ENCODE peak calls at places on chromosomes 13 and 19, in seven cellular contexts. One of them, this sample, is unnamed.

GRCh38 chr13:98890186-98890585 is 87.7 kb downstream of the DOCK9 start:
- DNase-seq in left ventricle myocardium inferior: no peak
- DNase-seq in tibial nerve: peak; percentile 22
- DNase-seq in naive thymus-derived CD4-positive, alpha-beta T cell: no peak
- DNase-seq in brain microvascular endothelial cell: peak; percentile 18
- DNase-seq in tibial artery: no peak
- DNase-seq in heart right ventricle: no peak
- DNase-seq in this sample: no peak

GRCh38 chr19:49595819-49596404 is 4.9 kb downstream of the PRR12 start:
- DNase-seq in left ventricle myocardium inferior: no peak
- DNase-seq in naive thymus-derived CD4-positive, alpha-beta T cell: no peak
- DNase-seq in tibial nerve: no peak
- DNase-seq in tibial artery: no peak
- DNase-seq in heart right ventricle: no peak
- DNase-seq in brain microvascular endothelial cell: no peak
- DNase-seq in this sample: no peak

GRCh38 chr19:32676186-32676894 is 692 bp downstream of the RGS9BP start:
- DNase-seq in naive thymus-derived CD4-positive, alpha-beta T cell: peak; percentile 32
- DNase-seq in tibial nerve: no peak
- DNase-seq in tibial artery: no peak
- DNase-seq in brain microvascular endothelial cell: no peak
- DNase-seq in heart right ventricle: peak; percentile 30
- DNase-seq in left ventricle myocardium inferior: no peak
- DNase-seq in this sample: no peak

GRCh38 chr19:47495478-47496372 is 11.7 kb upstream of the KPTN start:
- DNase-seq in tibial artery: no peak
- DNase-seq in naive thymus-derived CD4-positive, alpha-beta T cell: peak; percentile 26
- DNase-seq in left ventricle myocardium inferior: no peak
- DNase-seq in brain microvascular endothelial cell: no peak
- DNase-seq in heart right ventricle: no peak
- DNase-seq in tibial nerve: no peak
- DNase-seq in this sample: no peak

GRCh38 chr13:95002126-95002525 is 289.8 kb upstream of the SOX21 start:
- DNase-seq in naive thymus-derived CD4-positive, alpha-beta T cell: no peak
- DNase-seq in brain microvascular endothelial cell: no peak
- DNase-seq in left ventricle myocardium inferior: no peak
- DNase-seq in tibial artery: no peak
- DNase-seq in tibial nerve: no peak
- DNase-seq in heart right ventricle: no peak
- DNase-seq in this sample: no peak

GRCh38 chr13:20350380-20350763 is 118.3 kb upstream of the GJB6 start:
- DNase-seq in naive thymus-derived CD4-positive, alpha-beta T cell: no peak
- DNase-seq in tibial artery: no peak
- DNase-seq in left ventricle myocardium inferior: no peak
- DNase-seq in heart right ventricle: no peak
- DNase-seq in brain microvascular endothelial cell: no peak
- DNase-seq in tibial nerve: no peak
- DNase-seq in this sample: no peak

GRCh38 chr13:113930711-113931637 is 42.9 kb downstream of the C13orf46 start:
- DNase-seq in left ventricle myocardium inferior: no peak
- DNase-seq in heart right ventricle: no peak
- DNase-seq in tibial artery: peak; percentile 16
- DNase-seq in tibial nerve: peak; percentile 4
- DNase-seq in brain microvascular endothelial cell: no peak
- DNase-seq in naive thymus-derived CD4-positive, alpha-beta T cell: no peak
- DNase-seq in this sample: no peak

GRCh38 chr13:94994506-94994905 is 282.2 kb upstream of the SOX21 start:
- DNase-seq in heart right ventricle: no peak
- DNase-seq in tibial nerve: no peak
- DNase-seq in left ventricle myocardium inferior: no peak
- DNase-seq in naive thymus-derived CD4-positive, alpha-beta T cell: no peak
- DNase-seq in tibial artery: no peak
- DNase-seq in brain microvascular endothelial cell: no peak
- DNase-seq in this sample: no peak

GRCh38 chr13:48317511-48317981 is 14.0 kb downstream of the RB1 start:
- DNase-seq in heart right ventricle: no peak
- DNase-seq in naive thymus-derived CD4-positive, alpha-beta T cell: no peak
- DNase-seq in brain microvascular endothelial cell: no peak
- DNase-seq in tibial nerve: no peak
- DNase-seq in tibial artery: no peak
- DNase-seq in left ventricle myocardium inferior: peak; percentile 15
- DNase-seq in this sample: no peak

GRCh38 chr19:37988758-37989635 is 82.0 kb downstream of the SIPA1L3 start:
- DNase-seq in tibial artery: no peak
- DNase-seq in heart right ventricle: no peak
- DNase-seq in naive thymus-derived CD4-positive, alpha-beta T cell: no peak
- DNase-seq in tibial nerve: no peak
- DNase-seq in left ventricle myocardium inferior: no peak
- DNase-seq in brain microvascular endothelial cell: peak; percentile 35
- DNase-seq in this sample: no peak

GRCh38 chr13:52738719-52739467 is 727 bp downstream of the CNMD start:
- DNase-seq in tibial nerve: no peak
- DNase-seq in naive thymus-derived CD4-positive, alpha-beta T cell: no peak
- DNase-seq in heart right ventricle: no peak
- DNase-seq in tibial artery: no peak
- DNase-seq in left ventricle myocardium inferior: no peak
- DNase-seq in brain microvascular endothelial cell: no peak
- DNase-seq in this sample: no peak

GRCh38 chr13:35953537-35954206 is 177.5 kb downstream of the DCLK1 start:
- DNase-seq in tibial artery: peak; percentile 86
- DNase-seq in tibial nerve: peak; percentile 70
- DNase-seq in brain microvascular endothelial cell: peak; percentile 89
- DNase-seq in naive thymus-derived CD4-positive, alpha-beta T cell: no peak
- DNase-seq in heart right ventricle: peak; percentile 60
- DNase-seq in left ventricle myocardium inferior: peak; percentile 73
- DNase-seq in this sample: peak; percentile 60

GRCh38 chr19:5297272-5297669 is 43.3 kb downstream of the PTPRS start:
- DNase-seq in tibial artery: no peak
- DNase-seq in brain microvascular endothelial cell: no peak
- DNase-seq in heart right ventricle: no peak
- DNase-seq in naive thymus-derived CD4-positive, alpha-beta T cell: no peak
- DNase-seq in left ventricle myocardium inferior: no peak
- DNase-seq in tibial nerve: no peak
- DNase-seq in this sample: no peak

GRCh38 chr19:42096255-42096837 is 20.4 kb downstream of the ZNF574 start:
- DNase-seq in tibial nerve: no peak
- DNase-seq in heart right ventricle: no peak
- DNase-seq in left ventricle myocardium inferior: no peak
- DNase-seq in brain microvascular endothelial cell: no peak
- DNase-seq in tibial artery: no peak
- DNase-seq in naive thymus-derived CD4-positive, alpha-beta T cell: no peak
- DNase-seq in this sample: no peak
- H3K27ac ChIP-seq in tibial nerve: no peak overlapping the region
- H3K27ac ChIP-seq in heart right ventricle: no peak overlapping the region
- H3K27ac ChIP-seq in left ventricle myocardium inferior: no peak overlapping the region
- H3K27ac ChIP-seq in brain microvascular endothelial cell: no peak overlapping the region
- H3K27ac ChIP-seq in tibial artery: no peak overlapping the region
- H3K27ac ChIP-seq in naive thymus-derived CD4-positive, alpha-beta T cell: no peak overlapping the region
- H3K27ac ChIP-seq in this sample: no peak overlapping the region

GRCh38 chr19:2495651-2496316 is 19.9 kb downstream of the GADD45B start:
- DNase-seq in left ventricle myocardium inferior: no peak
- DNase-seq in brain microvascular endothelial cell: no peak
- DNase-seq in tibial nerve: no peak
- DNase-seq in naive thymus-derived CD4-positive, alpha-beta T cell: no peak
- DNase-seq in tibial artery: no peak
- DNase-seq in heart right ventricle: peak; percentile 51
- DNase-seq in this sample: no peak

GRCh38 chr19:2500861-2501260 is 24.9 kb downstream of the GADD45B start:
- DNase-seq in heart right ventricle: no peak
- DNase-seq in tibial nerve: no peak
- DNase-seq in naive thymus-derived CD4-positive, alpha-beta T cell: no peak
- DNase-seq in brain microvascular endothelial cell: no peak
- DNase-seq in left ventricle myocardium inferior: no peak
- DNase-seq in tibial artery: no peak
- DNase-seq in this sample: peak; percentile 47

GRCh38 chr19:2503521-2504109 is 27.7 kb downstream of the GADD45B start:
- DNase-seq in heart right ventricle: no peak
- DNase-seq in naive thymus-derived CD4-positive, alpha-beta T cell: peak; percentile 49
- DNase-seq in brain microvascular endothelial cell: peak; percentile 75
- DNase-seq in tibial nerve: no peak
- DNase-seq in tibial artery: no peak
- DNase-seq in left ventricle myocardium inferior: no peak
- DNase-seq in this sample: no peak

GRCh38 chr19:2497186-2497585 is 21.3 kb downstream of the GADD45B start:
- DNase-seq in brain microvascular endothelial cell: no peak
- DNase-seq in tibial nerve: no peak
- DNase-seq in tibial artery: no peak
- DNase-seq in left ventricle myocardium inferior: no peak
- DNase-seq in heart right ventricle: no peak
- DNase-seq in naive thymus-derived CD4-positive, alpha-beta T cell: no peak
- DNase-seq in this sample: no peak

DNA sequence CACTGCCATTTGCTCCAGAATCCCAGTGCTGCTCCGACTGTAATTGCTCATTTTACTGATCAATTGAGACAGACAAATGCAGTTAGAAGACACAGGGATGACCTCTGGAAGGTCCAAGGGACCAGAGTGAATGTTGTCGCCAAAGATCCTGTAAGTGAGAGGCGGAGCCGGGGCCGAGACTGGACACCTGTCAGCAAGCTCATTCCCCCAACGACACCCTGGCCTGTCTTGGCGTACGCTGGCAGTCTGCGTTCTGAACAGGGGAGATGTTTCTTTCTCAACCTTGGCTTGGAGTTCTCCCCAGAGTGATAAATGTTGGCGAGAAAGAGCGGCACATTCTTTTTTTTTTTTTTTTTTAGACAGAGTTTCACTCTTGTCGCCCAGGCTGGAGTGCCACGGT is 24.2 kb downstream of the GADD45B start:
- DNase-seq in heart right ventricle: no peak
- DNase-seq in left ventricle myocardium inferior: no peak
- DNase-seq in brain microvascular endothelial cell: no peak
- DNase-seq in tibial artery: no peak
- DNase-seq in naive thymus-derived CD4-positive, alpha-beta T cell: no peak
- DNase-seq in tibial nerve: no peak
- DNase-seq in this sample: no peak
- H3K27ac ChIP-seq in heart right ventricle: no peak overlapping the region
- H3K27ac ChIP-seq in left ventricle myocardium inferior: no peak overlapping the region
- H3K27ac ChIP-seq in brain microvascular endothelial cell: no peak overlapping the region
- H3K27ac ChIP-seq in tibial artery: no peak overlapping the region
- H3K27ac ChIP-seq in naive thymus-derived CD4-positive, alpha-beta T cell: no peak overlapping the region
- H3K27ac ChIP-seq in tibial nerve: no peak overlapping the region
- H3K27ac ChIP-seq in this sample: no peak overlapping the region

GRCh38 chr19:17687857-17688784 is at the start of gene UNC13A:
- DNase-seq in heart right ventricle: peak; percentile 56
- DNase-seq in naive thymus-derived CD4-positive, alpha-beta T cell: peak; percentile 35
- DNase-seq in tibial nerve: no peak
- DNase-seq in left ventricle myocardium inferior: peak; percentile 40
- DNase-seq in brain microvascular endothelial cell: peak; percentile 33
- DNase-seq in tibial artery: no peak
- DNase-seq in this sample: no peak
- H3K27ac ChIP-seq in heart right ventricle: no peak within 1 kb of the TSS
- H3K27ac ChIP-seq in naive thymus-derived CD4-positive, alpha-beta T cell: no peak within 1 kb of the TSS
- H3K27ac ChIP-seq in tibial nerve: no peak within 1 kb of the TSS
- H3K27ac ChIP-seq in left ventricle myocardium inferior: no peak within 1 kb of the TSS
- H3K27ac ChIP-seq in brain microvascular endothelial cell: no peak within 1 kb of the TSS
- H3K27ac ChIP-seq in tibial artery: no peak within 1 kb of the TSS
- H3K27ac ChIP-seq in this sample: no peak within 1 kb of the TSS

GRCh38 chr19:23801798-23802197 is 43.1 kb upstream of the ZNF681 start:
- DNase-seq in heart right ventricle: no peak
- DNase-seq in left ventricle myocardium inferior: no peak
- DNase-seq in tibial nerve: no peak
- DNase-seq in naive thymus-derived CD4-positive, alpha-beta T cell: no peak
- DNase-seq in brain microvascular endothelial cell: no peak
- DNase-seq in tibial artery: no peak
- DNase-seq in this sample: no peak

GRCh38 chr19:23800281-23800680 is 41.6 kb upstream of the ZNF681 start:
- DNase-seq in brain microvascular endothelial cell: no peak
- DNase-seq in tibial artery: no peak
- DNase-seq in tibial nerve: no peak
- DNase-seq in naive thymus-derived CD4-positive, alpha-beta T cell: no peak
- DNase-seq in heart right ventricle: no peak
- DNase-seq in left ventricle myocardium inferior: no peak
- DNase-seq in this sample: no peak

GRCh38 chr19:23800868-23801267 is 42.2 kb upstream of the ZNF681 start:
- DNase-seq in naive thymus-derived CD4-positive, alpha-beta T cell: no peak
- DNase-seq in tibial artery: no peak
- DNase-seq in left ventricle myocardium inferior: no peak
- DNase-seq in heart right ventricle: no peak
- DNase-seq in tibial nerve: no peak
- DNase-seq in brain microvascular endothelial cell: no peak
- DNase-seq in this sample: no peak

GRCh38 chr19:23802290-23802689 is 43.6 kb upstream of the ZNF681 start:
- DNase-seq in tibial nerve: no peak
- DNase-seq in heart right ventricle: no peak
- DNase-seq in naive thymus-derived CD4-positive, alpha-beta T cell: no peak
- DNase-seq in brain microvascular endothelial cell: no peak
- DNase-seq in left ventricle myocardium inferior: no peak
- DNase-seq in tibial artery: no peak
- DNase-seq in this sample: no peak

DNA sequence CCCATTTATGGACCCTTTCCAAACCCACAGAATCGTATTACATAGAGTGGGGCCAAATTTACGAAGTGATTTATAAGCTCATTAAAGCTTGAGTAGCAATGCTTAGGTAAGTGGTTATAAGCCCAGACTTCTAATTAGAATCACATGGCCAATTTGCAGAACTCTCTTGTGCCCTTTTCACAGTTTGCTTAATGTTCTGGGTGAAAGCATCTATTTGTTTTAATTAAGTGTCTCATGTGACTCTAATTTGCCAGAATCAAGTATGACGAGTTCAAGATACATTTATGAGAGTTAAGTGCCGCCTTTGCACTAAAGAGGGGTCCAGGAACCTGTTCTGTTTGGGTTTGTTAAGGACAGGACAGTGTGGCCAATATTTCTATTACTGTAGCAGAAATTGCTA is 46.0 kb upstream of the ZNF681 start:
- DNase-seq in tibial artery: no peak
- DNase-seq in brain microvascular endothelial cell: no peak
- DNase-seq in left ventricle myocardium inferior: no peak
- DNase-seq in heart right ventricle: no peak
- DNase-seq in tibial nerve: no peak
- DNase-seq in naive thymus-derived CD4-positive, alpha-beta T cell: no peak
- DNase-seq in this sample: no peak
- H3K27ac ChIP-seq in tibial artery: no peak overlapping the region
- H3K27ac ChIP-seq in brain microvascular endothelial cell: no peak overlapping the region
- H3K27ac ChIP-seq in left ventricle myocardium inferior: no peak overlapping the region
- H3K27ac ChIP-seq in heart right ventricle: no peak overlapping the region
- H3K27ac ChIP-seq in tibial nerve: no peak overlapping the region
- H3K27ac ChIP-seq in naive thymus-derived CD4-positive, alpha-beta T cell: no peak overlapping the region
- H3K27ac ChIP-seq in this sample: no peak overlapping the region

GRCh38 chr13:59398661-59399060 is 765.1 kb downstream of the DIAPH3 start:
- DNase-seq in heart right ventricle: no peak
- DNase-seq in left ventricle myocardium inferior: no peak
- DNase-seq in brain microvascular endothelial cell: no peak
- DNase-seq in tibial nerve: no peak
- DNase-seq in tibial artery: no peak
- DNase-seq in naive thymus-derived CD4-positive, alpha-beta T cell: no peak
- DNase-seq in this sample: no peak
- H3K27ac ChIP-seq in heart right ventricle: no peak overlapping the region
- H3K27ac ChIP-seq in left ventricle myocardium inferior: peak overlapping the region; percentile 51
- H3K27ac ChIP-seq in brain microvascular endothelial cell: no peak overlapping the region
- H3K27ac ChIP-seq in tibial nerve: no peak overlapping the region
- H3K27ac ChIP-seq in tibial artery: no peak overlapping the region
- H3K27ac ChIP-seq in naive thymus-derived CD4-positive, alpha-beta T cell: no peak overlapping the region
- H3K27ac ChIP-seq in this sample: no peak overlapping the region